ENCODE peak calls at places on chromosomes 4 and X, in ten cellular contexts. One of them, this sample, is unnamed.
A peak's percentile ranks its signal among the peaks of the same experiment; 100 is the strongest.

GRCh38 chr4:71186566-71187398 is 152.0 kb upstream of the SLC4A4 start:
- DNase-seq in activated CD4-positive, alpha-beta T cell treated with anti-CD3 and anti-CD28 coated beads, Interleukin-2, amount 10 ng/mL, durations not matched to agents 7 days and 5 days: peak; percentile 13
- DNase-seq in EH: peak; percentile 71
- DNase-seq in Daoy: peak; percentile 45
- DNase-seq in naive thymus-derived CD8-positive, alpha-beta T cell: no peak
- DNase-seq in germinal center: peak; percentile 53
- DNase-seq in brain microvascular endothelial cell: no peak
- DNase-seq in T-helper 2 cell treated with Interferon-gamma antibody and Interleukin-4, amounts not matched to agents 5 μg/mL and 100 μg/mL, for 36 hours: peak; percentile 20
- DNase-seq in AG04450: no peak
- DNase-seq in activated CD8-positive, alpha-beta memory T cell treated with anti-CD3 and anti-CD28 coated beads, Interleukin-2, amount 50 U/mL, for 48 hours: peak; percentile 63
- DNase-seq in this sample: peak; percentile 49

GRCh38 chrX:136250191-136251041 is 784 bp downstream of the MAP7D3 start:
- DNase-seq in EH: peak; percentile 48
- DNase-seq in brain microvascular endothelial cell: no peak
- DNase-seq in AG04450: no peak
- DNase-seq in activated CD4-positive, alpha-beta T cell treated with anti-CD3 and anti-CD28 coated beads, Interleukin-2, amount 10 ng/mL, durations not matched to agents 7 days and 5 days: peak; percentile 10
- DNase-seq in naive thymus-derived CD8-positive, alpha-beta T cell: no peak
- DNase-seq in Daoy: no peak
- DNase-seq in T-helper 2 cell treated with Interferon-gamma antibody and Interleukin-4, amounts not matched to agents 5 μg/mL and 100 μg/mL, for 36 hours: peak; percentile 53
- DNase-seq in germinal center: peak; percentile 16
- DNase-seq in activated CD8-positive, alpha-beta memory T cell treated with anti-CD3 and anti-CD28 coated beads, Interleukin-2, amount 50 U/mL, for 48 hours: peak; percentile 62
- DNase-seq in this sample: no peak

GRCh38 chr4:51960486-51960885 is 59.7 kb downstream of the LRRC66 start:
- DNase-seq in activated CD8-positive, alpha-beta memory T cell treated with anti-CD3 and anti-CD28 coated beads, Interleukin-2, amount 50 U/mL, for 48 hours: no peak
- DNase-seq in germinal center: no peak
- DNase-seq in EH: no peak
- DNase-seq in Daoy: no peak
- DNase-seq in naive thymus-derived CD8-positive, alpha-beta T cell: no peak
- DNase-seq in T-helper 2 cell treated with Interferon-gamma antibody and Interleukin-4, amounts not matched to agents 5 μg/mL and 100 μg/mL, for 36 hours: no peak
- DNase-seq in brain microvascular endothelial cell: no peak
- DNase-seq in activated CD4-positive, alpha-beta T cell treated with anti-CD3 and anti-CD28 coated beads, Interleukin-2, amount 10 ng/mL, durations not matched to agents 7 days and 5 days: no peak
- DNase-seq in AG04450: no peak
- DNase-seq in this sample: no peak

GRCh38 chr4:126969360-126969759 is 663.4 kb upstream of the INTU start:
- DNase-seq in activated CD4-positive, alpha-beta T cell treated with anti-CD3 and anti-CD28 coated beads, Interleukin-2, amount 10 ng/mL, durations not matched to agents 7 days and 5 days: no peak
- DNase-seq in AG04450: no peak
- DNase-seq in activated CD8-positive, alpha-beta memory T cell treated with anti-CD3 and anti-CD28 coated beads, Interleukin-2, amount 50 U/mL, for 48 hours: no peak
- DNase-seq in naive thymus-derived CD8-positive, alpha-beta T cell: no peak
- DNase-seq in T-helper 2 cell treated with Interferon-gamma antibody and Interleukin-4, amounts not matched to agents 5 μg/mL and 100 μg/mL, for 36 hours: no peak
- DNase-seq in germinal center: no peak
- DNase-seq in Daoy: no peak
- DNase-seq in EH: no peak
- DNase-seq in brain microvascular endothelial cell: no peak
- DNase-seq in this sample: no peak

GRCh38 chr4:47939456-47939855 is 25.1 kb upstream of the NFXL1 start:
- DNase-seq in activated CD8-positive, alpha-beta memory T cell treated with anti-CD3 and anti-CD28 coated beads, Interleukin-2, amount 50 U/mL, for 48 hours: no peak
- DNase-seq in germinal center: no peak
- DNase-seq in T-helper 2 cell treated with Interferon-gamma antibody and Interleukin-4, amounts not matched to agents 5 μg/mL and 100 μg/mL, for 36 hours: no peak
- DNase-seq in EH: no peak
- DNase-seq in activated CD4-positive, alpha-beta T cell treated with anti-CD3 and anti-CD28 coated beads, Interleukin-2, amount 10 ng/mL, durations not matched to agents 7 days and 5 days: no peak
- DNase-seq in AG04450: no peak
- DNase-seq in Daoy: no peak
- DNase-seq in brain microvascular endothelial cell: no peak
- DNase-seq in naive thymus-derived CD8-positive, alpha-beta T cell: no peak
- DNase-seq in this sample: no peak

GRCh38 chrX:133369065-133369464 is 46.2 kb downstream of the GPC4 start:
- DNase-seq in Daoy: no peak
- DNase-seq in brain microvascular endothelial cell: no peak
- DNase-seq in activated CD4-positive, alpha-beta T cell treated with anti-CD3 and anti-CD28 coated beads, Interleukin-2, amount 10 ng/mL, durations not matched to agents 7 days and 5 days: no peak
- DNase-seq in AG04450: no peak
- DNase-seq in EH: no peak
- DNase-seq in T-helper 2 cell treated with Interferon-gamma antibody and Interleukin-4, amounts not matched to agents 5 μg/mL and 100 μg/mL, for 36 hours: no peak
- DNase-seq in germinal center: no peak
- DNase-seq in naive thymus-derived CD8-positive, alpha-beta T cell: no peak
- DNase-seq in activated CD8-positive, alpha-beta memory T cell treated with anti-CD3 and anti-CD28 coated beads, Interleukin-2, amount 50 U/mL, for 48 hours: no peak
- DNase-seq in this sample: no peak

GRCh38 chr4:2432991-2433530 is 14.3 kb downstream of the CFAP99 start:
- DNase-seq in AG04450: no peak
- DNase-seq in brain microvascular endothelial cell: peak; percentile 72
- DNase-seq in T-helper 2 cell treated with Interferon-gamma antibody and Interleukin-4, amounts not matched to agents 5 μg/mL and 100 μg/mL, for 36 hours: no peak
- DNase-seq in Daoy: peak; percentile 52
- DNase-seq in activated CD4-positive, alpha-beta T cell treated with anti-CD3 and anti-CD28 coated beads, Interleukin-2, amount 10 ng/mL, durations not matched to agents 7 days and 5 days: no peak
- DNase-seq in activated CD8-positive, alpha-beta memory T cell treated with anti-CD3 and anti-CD28 coated beads, Interleukin-2, amount 50 U/mL, for 48 hours: no peak
- DNase-seq in EH: peak; percentile 80
- DNase-seq in naive thymus-derived CD8-positive, alpha-beta T cell: no peak
- DNase-seq in germinal center: no peak
- DNase-seq in this sample: peak; percentile 22

GRCh38 chr4:184541918-184542317 is 67.6 kb upstream of the IRF2 start:
- DNase-seq in AG04450: no peak
- DNase-seq in Daoy: no peak
- DNase-seq in T-helper 2 cell treated with Interferon-gamma antibody and Interleukin-4, amounts not matched to agents 5 μg/mL and 100 μg/mL, for 36 hours: no peak
- DNase-seq in activated CD4-positive, alpha-beta T cell treated with anti-CD3 and anti-CD28 coated beads, Interleukin-2, amount 10 ng/mL, durations not matched to agents 7 days and 5 days: no peak
- DNase-seq in activated CD8-positive, alpha-beta memory T cell treated with anti-CD3 and anti-CD28 coated beads, Interleukin-2, amount 50 U/mL, for 48 hours: no peak
- DNase-seq in brain microvascular endothelial cell: no peak
- DNase-seq in naive thymus-derived CD8-positive, alpha-beta T cell: no peak
- DNase-seq in germinal center: no peak
- DNase-seq in EH: no peak
- DNase-seq in this sample: no peak

GRCh38 chr4:80202784-80203553 is 5.7 kb downstream of the PRDM8 start:
- DNase-seq in Daoy: no peak
- DNase-seq in T-helper 2 cell treated with Interferon-gamma antibody and Interleukin-4, amounts not matched to agents 5 μg/mL and 100 μg/mL, for 36 hours: no peak
- DNase-seq in brain microvascular endothelial cell: no peak
- DNase-seq in naive thymus-derived CD8-positive, alpha-beta T cell: peak; percentile 37
- DNase-seq in AG04450: no peak
- DNase-seq in EH: peak; percentile 54
- DNase-seq in activated CD8-positive, alpha-beta memory T cell treated with anti-CD3 and anti-CD28 coated beads, Interleukin-2, amount 50 U/mL, for 48 hours: peak; percentile 71
- DNase-seq in activated CD4-positive, alpha-beta T cell treated with anti-CD3 and anti-CD28 coated beads, Interleukin-2, amount 10 ng/mL, durations not matched to agents 7 days and 5 days: peak; percentile 61
- DNase-seq in germinal center: peak; percentile 61
- DNase-seq in this sample: no peak

GRCh38 chrX:107700317-107700774 is 72.0 kb downstream of the PRPS1 start:
- DNase-seq in AG04450: no peak
- DNase-seq in naive thymus-derived CD8-positive, alpha-beta T cell: no peak
- DNase-seq in T-helper 2 cell treated with Interferon-gamma antibody and Interleukin-4, amounts not matched to agents 5 μg/mL and 100 μg/mL, for 36 hours: no peak
- DNase-seq in brain microvascular endothelial cell: no peak
- DNase-seq in germinal center: no peak
- DNase-seq in EH: peak; percentile 24
- DNase-seq in activated CD8-positive, alpha-beta memory T cell treated with anti-CD3 and anti-CD28 coated beads, Interleukin-2, amount 50 U/mL, for 48 hours: no peak
- DNase-seq in Daoy: no peak
- DNase-seq in activated CD4-positive, alpha-beta T cell treated with anti-CD3 and anti-CD28 coated beads, Interleukin-2, amount 10 ng/mL, durations not matched to agents 7 days and 5 days: no peak
- DNase-seq in this sample: no peak

GRCh38 chr4:140300271-140300970 is 73.0 kb upstream of the SCOC start:
- DNase-seq in EH: peak; percentile 63
- DNase-seq in AG04450: no peak
- DNase-seq in naive thymus-derived CD8-positive, alpha-beta T cell: no peak
- DNase-seq in T-helper 2 cell treated with Interferon-gamma antibody and Interleukin-4, amounts not matched to agents 5 μg/mL and 100 μg/mL, for 36 hours: no peak
- DNase-seq in activated CD4-positive, alpha-beta T cell treated with anti-CD3 and anti-CD28 coated beads, Interleukin-2, amount 10 ng/mL, durations not matched to agents 7 days and 5 days: no peak
- DNase-seq in activated CD8-positive, alpha-beta memory T cell treated with anti-CD3 and anti-CD28 coated beads, Interleukin-2, amount 50 U/mL, for 48 hours: no peak
- DNase-seq in brain microvascular endothelial cell: peak; percentile 22
- DNase-seq in germinal center: no peak
- DNase-seq in Daoy: peak; percentile 66
- DNase-seq in this sample: no peak

GRCh38 chr4:53477038-53477565 is 99.7 kb downstream of the FIP1L1 start:
- DNase-seq in T-helper 2 cell treated with Interferon-gamma antibody and Interleukin-4, amounts not matched to agents 5 μg/mL and 100 μg/mL, for 36 hours: no peak
- DNase-seq in Daoy: no peak
- DNase-seq in germinal center: no peak
- DNase-seq in activated CD8-positive, alpha-beta memory T cell treated with anti-CD3 and anti-CD28 coated beads, Interleukin-2, amount 50 U/mL, for 48 hours: no peak
- DNase-seq in activated CD4-positive, alpha-beta T cell treated with anti-CD3 and anti-CD28 coated beads, Interleukin-2, amount 10 ng/mL, durations not matched to agents 7 days and 5 days: no peak
- DNase-seq in brain microvascular endothelial cell: no peak
- DNase-seq in EH: no peak
- DNase-seq in naive thymus-derived CD8-positive, alpha-beta T cell: no peak
- DNase-seq in AG04450: no peak
- DNase-seq in this sample: no peak

GRCh38 chrX:13270360-13270759 is 49.5 kb downstream of the ATXN3L start:
- DNase-seq in germinal center: no peak
- DNase-seq in AG04450: no peak
- DNase-seq in activated CD4-positive, alpha-beta T cell treated with anti-CD3 and anti-CD28 coated beads, Interleukin-2, amount 10 ng/mL, durations not matched to agents 7 days and 5 days: no peak
- DNase-seq in T-helper 2 cell treated with Interferon-gamma antibody and Interleukin-4, amounts not matched to agents 5 μg/mL and 100 μg/mL, for 36 hours: no peak
- DNase-seq in activated CD8-positive, alpha-beta memory T cell treated with anti-CD3 and anti-CD28 coated beads, Interleukin-2, amount 50 U/mL, for 48 hours: no peak
- DNase-seq in Daoy: no peak
- DNase-seq in naive thymus-derived CD8-positive, alpha-beta T cell: no peak
- DNase-seq in EH: no peak
- DNase-seq in brain microvascular endothelial cell: no peak
- DNase-seq in this sample: no peak

GRCh38 chr4:13535118-13535517 is 9.2 kb downstream of the NKX3-2 start:
- DNase-seq in germinal center: no peak
- DNase-seq in activated CD8-positive, alpha-beta memory T cell treated with anti-CD3 and anti-CD28 coated beads, Interleukin-2, amount 50 U/mL, for 48 hours: no peak
- DNase-seq in naive thymus-derived CD8-positive, alpha-beta T cell: no peak
- DNase-seq in EH: no peak
- DNase-seq in brain microvascular endothelial cell: no peak
- DNase-seq in Daoy: no peak
- DNase-seq in activated CD4-positive, alpha-beta T cell treated with anti-CD3 and anti-CD28 coated beads, Interleukin-2, amount 10 ng/mL, durations not matched to agents 7 days and 5 days: no peak
- DNase-seq in T-helper 2 cell treated with Interferon-gamma antibody and Interleukin-4, amounts not matched to agents 5 μg/mL and 100 μg/mL, for 36 hours: no peak
- DNase-seq in AG04450: no peak
- DNase-seq in this sample: no peak

GRCh38 chr4:110508827-110509446 is 33.0 kb downstream of the ENPEP start:
- DNase-seq in brain microvascular endothelial cell: no peak
- DNase-seq in Daoy: no peak
- DNase-seq in germinal center: no peak
- DNase-seq in AG04450: no peak
- DNase-seq in activated CD4-positive, alpha-beta T cell treated with anti-CD3 and anti-CD28 coated beads, Interleukin-2, amount 10 ng/mL, durations not matched to agents 7 days and 5 days: no peak
- DNase-seq in activated CD8-positive, alpha-beta memory T cell treated with anti-CD3 and anti-CD28 coated beads, Interleukin-2, amount 50 U/mL, for 48 hours: no peak
- DNase-seq in naive thymus-derived CD8-positive, alpha-beta T cell: no peak
- DNase-seq in EH: peak; percentile 57
- DNase-seq in T-helper 2 cell treated with Interferon-gamma antibody and Interleukin-4, amounts not matched to agents 5 μg/mL and 100 μg/mL, for 36 hours: no peak
- DNase-seq in this sample: no peak

GRCh38 chrX:17930850-17931249 is 69.8 kb upstream of the RAI2 start:
- DNase-seq in T-helper 2 cell treated with Interferon-gamma antibody and Interleukin-4, amounts not matched to agents 5 μg/mL and 100 μg/mL, for 36 hours: no peak
- DNase-seq in activated CD8-positive, alpha-beta memory T cell treated with anti-CD3 and anti-CD28 coated beads, Interleukin-2, amount 50 U/mL, for 48 hours: no peak
- DNase-seq in activated CD4-positive, alpha-beta T cell treated with anti-CD3 and anti-CD28 coated beads, Interleukin-2, amount 10 ng/mL, durations not matched to agents 7 days and 5 days: no peak
- DNase-seq in brain microvascular endothelial cell: no peak
- DNase-seq in Daoy: no peak
- DNase-seq in germinal center: no peak
- DNase-seq in EH: no peak
- DNase-seq in AG04450: no peak
- DNase-seq in naive thymus-derived CD8-positive, alpha-beta T cell: no peak
- DNase-seq in this sample: no peak

GRCh38 chrX:102847362-102847761 is 89.7 kb upstream of the RAB40AL start:
- DNase-seq in AG04450: no peak
- DNase-seq in germinal center: no peak
- DNase-seq in naive thymus-derived CD8-positive, alpha-beta T cell: no peak
- DNase-seq in Daoy: no peak
- DNase-seq in activated CD8-positive, alpha-beta memory T cell treated with anti-CD3 and anti-CD28 coated beads, Interleukin-2, amount 50 U/mL, for 48 hours: no peak
- DNase-seq in EH: no peak
- DNase-seq in T-helper 2 cell treated with Interferon-gamma antibody and Interleukin-4, amounts not matched to agents 5 μg/mL and 100 μg/mL, for 36 hours: no peak
- DNase-seq in brain microvascular endothelial cell: no peak
- DNase-seq in activated CD4-positive, alpha-beta T cell treated with anti-CD3 and anti-CD28 coated beads, Interleukin-2, amount 10 ng/mL, durations not matched to agents 7 days and 5 days: no peak
- DNase-seq in this sample: no peak

GRCh38 chrX:122572461-122572860 is 611.6 kb upstream of the GRIA3 start:
- DNase-seq in T-helper 2 cell treated with Interferon-gamma antibody and Interleukin-4, amounts not matched to agents 5 μg/mL and 100 μg/mL, for 36 hours: no peak
- DNase-seq in naive thymus-derived CD8-positive, alpha-beta T cell: no peak
- DNase-seq in AG04450: no peak
- DNase-seq in germinal center: no peak
- DNase-seq in activated CD8-positive, alpha-beta memory T cell treated with anti-CD3 and anti-CD28 coated beads, Interleukin-2, amount 50 U/mL, for 48 hours: no peak
- DNase-seq in activated CD4-positive, alpha-beta T cell treated with anti-CD3 and anti-CD28 coated beads, Interleukin-2, amount 10 ng/mL, durations not matched to agents 7 days and 5 days: no peak
- DNase-seq in brain microvascular endothelial cell: no peak
- DNase-seq in EH: peak; percentile 73
- DNase-seq in Daoy: no peak
- DNase-seq in this sample: no peak

GRCh38 chr4:105622269-105622668 is 69.8 kb downstream of the ARHGEF38 start:
- DNase-seq in T-helper 2 cell treated with Interferon-gamma antibody and Interleukin-4, amounts not matched to agents 5 μg/mL and 100 μg/mL, for 36 hours: no peak
- DNase-seq in EH: no peak
- DNase-seq in activated CD8-positive, alpha-beta memory T cell treated with anti-CD3 and anti-CD28 coated beads, Interleukin-2, amount 50 U/mL, for 48 hours: no peak
- DNase-seq in activated CD4-positive, alpha-beta T cell treated with anti-CD3 and anti-CD28 coated beads, Interleukin-2, amount 10 ng/mL, durations not matched to agents 7 days and 5 days: no peak
- DNase-seq in brain microvascular endothelial cell: no peak
- DNase-seq in germinal center: no peak
- DNase-seq in AG04450: no peak
- DNase-seq in Daoy: no peak
- DNase-seq in naive thymus-derived CD8-positive, alpha-beta T cell: no peak
- DNase-seq in this sample: no peak

GRCh38 chr4:159425749-159426376 is 323.0 kb downstream of the RAPGEF2 start:
- DNase-seq in Daoy: no peak
- DNase-seq in AG04450: no peak
- DNase-seq in T-helper 2 cell treated with Interferon-gamma antibody and Interleukin-4, amounts not matched to agents 5 μg/mL and 100 μg/mL, for 36 hours: no peak
- DNase-seq in EH: no peak
- DNase-seq in activated CD8-positive, alpha-beta memory T cell treated with anti-CD3 and anti-CD28 coated beads, Interleukin-2, amount 50 U/mL, for 48 hours: no peak
- DNase-seq in germinal center: no peak
- DNase-seq in activated CD4-positive, alpha-beta T cell treated with anti-CD3 and anti-CD28 coated beads, Interleukin-2, amount 10 ng/mL, durations not matched to agents 7 days and 5 days: no peak
- DNase-seq in naive thymus-derived CD8-positive, alpha-beta T cell: no peak
- DNase-seq in brain microvascular endothelial cell: no peak
- DNase-seq in this sample: no peak

GRCh38 chr4:153137168-153137567 is 67.1 kb upstream of the TRIM2 start:
- DNase-seq in AG04450: no peak
- DNase-seq in activated CD4-positive, alpha-beta T cell treated with anti-CD3 and anti-CD28 coated beads, Interleukin-2, amount 10 ng/mL, durations not matched to agents 7 days and 5 days: no peak
- DNase-seq in activated CD8-positive, alpha-beta memory T cell treated with anti-CD3 and anti-CD28 coated beads, Interleukin-2, amount 50 U/mL, for 48 hours: no peak
- DNase-seq in brain microvascular endothelial cell: peak; percentile 83
- DNase-seq in T-helper 2 cell treated with Interferon-gamma antibody and Interleukin-4, amounts not matched to agents 5 μg/mL and 100 μg/mL, for 36 hours: no peak
- DNase-seq in naive thymus-derived CD8-positive, alpha-beta T cell: no peak
- DNase-seq in germinal center: no peak
- DNase-seq in Daoy: peak; percentile 59
- DNase-seq in EH: peak; percentile 90
- DNase-seq in this sample: no peak

GRCh38 chr4:133403913-133404312 is 254.8 kb downstream of the PCDH10 start:
- DNase-seq in brain microvascular endothelial cell: no peak
- DNase-seq in T-helper 2 cell treated with Interferon-gamma antibody and Interleukin-4, amounts not matched to agents 5 μg/mL and 100 μg/mL, for 36 hours: no peak
- DNase-seq in germinal center: no peak
- DNase-seq in EH: no peak
- DNase-seq in Daoy: no peak
- DNase-seq in activated CD4-positive, alpha-beta T cell treated with anti-CD3 and anti-CD28 coated beads, Interleukin-2, amount 10 ng/mL, durations not matched to agents 7 days and 5 days: no peak
- DNase-seq in AG04450: no peak
- DNase-seq in activated CD8-positive, alpha-beta memory T cell treated with anti-CD3 and anti-CD28 coated beads, Interleukin-2, amount 50 U/mL, for 48 hours: no peak
- DNase-seq in naive thymus-derived CD8-positive, alpha-beta T cell: no peak
- DNase-seq in this sample: no peak

GRCh38 chrX:136251042-136251991 is at the start of gene MAP7D3:
- DNase-seq in activated CD8-positive, alpha-beta memory T cell treated with anti-CD3 and anti-CD28 coated beads, Interleukin-2, amount 50 U/mL, for 48 hours: peak; percentile 70
- DNase-seq in germinal center: peak; percentile 85
- DNase-seq in naive thymus-derived CD8-positive, alpha-beta T cell: peak; percentile 67
- DNase-seq in T-helper 2 cell treated with Interferon-gamma antibody and Interleukin-4, amounts not matched to agents 5 μg/mL and 100 μg/mL, for 36 hours: peak; percentile 65
- DNase-seq in EH: peak; percentile 67
- DNase-seq in AG04450: no peak
- DNase-seq in Daoy: peak; percentile 70
- DNase-seq in brain microvascular endothelial cell: no peak
- DNase-seq in activated CD4-positive, alpha-beta T cell treated with anti-CD3 and anti-CD28 coated beads, Interleukin-2, amount 10 ng/mL, durations not matched to agents 7 days and 5 days: peak; percentile 67
- DNase-seq in this sample: peak; percentile 30

GRCh38 chr4:71123951-71124350 is 130.5 kb downstream of the DCK start:
- DNase-seq in germinal center: no peak
- DNase-seq in naive thymus-derived CD8-positive, alpha-beta T cell: no peak
- DNase-seq in Daoy: no peak
- DNase-seq in AG04450: no peak
- DNase-seq in activated CD8-positive, alpha-beta memory T cell treated with anti-CD3 and anti-CD28 coated beads, Interleukin-2, amount 50 U/mL, for 48 hours: no peak
- DNase-seq in brain microvascular endothelial cell: no peak
- DNase-seq in EH: no peak
- DNase-seq in activated CD4-positive, alpha-beta T cell treated with anti-CD3 and anti-CD28 coated beads, Interleukin-2, amount 10 ng/mL, durations not matched to agents 7 days and 5 days: no peak
- DNase-seq in T-helper 2 cell treated with Interferon-gamma antibody and Interleukin-4, amounts not matched to agents 5 μg/mL and 100 μg/mL, for 36 hours: no peak
- DNase-seq in this sample: no peak

GRCh38 chr4:12389604-12390003 is 960.9 kb upstream of the HS3ST1 start:
- DNase-seq in activated CD8-positive, alpha-beta memory T cell treated with anti-CD3 and anti-CD28 coated beads, Interleukin-2, amount 50 U/mL, for 48 hours: no peak
- DNase-seq in T-helper 2 cell treated with Interferon-gamma antibody and Interleukin-4, amounts not matched to agents 5 μg/mL and 100 μg/mL, for 36 hours: no peak
- DNase-seq in naive thymus-derived CD8-positive, alpha-beta T cell: no peak
- DNase-seq in germinal center: no peak
- DNase-seq in activated CD4-positive, alpha-beta T cell treated with anti-CD3 and anti-CD28 coated beads, Interleukin-2, amount 10 ng/mL, durations not matched to agents 7 days and 5 days: no peak
- DNase-seq in EH: no peak
- DNase-seq in Daoy: no peak
- DNase-seq in AG04450: no peak
- DNase-seq in brain microvascular endothelial cell: no peak
- DNase-seq in this sample: no peak

GRCh38 chr4:151727365-151727764 is 33.4 kb downstream of the GATB start:
- DNase-seq in activated CD4-positive, alpha-beta T cell treated with anti-CD3 and anti-CD28 coated beads, Interleukin-2, amount 10 ng/mL, durations not matched to agents 7 days and 5 days: no peak
- DNase-seq in naive thymus-derived CD8-positive, alpha-beta T cell: no peak
- DNase-seq in AG04450: no peak
- DNase-seq in Daoy: no peak
- DNase-seq in EH: peak; percentile 15
- DNase-seq in activated CD8-positive, alpha-beta memory T cell treated with anti-CD3 and anti-CD28 coated beads, Interleukin-2, amount 50 U/mL, for 48 hours: no peak
- DNase-seq in germinal center: no peak
- DNase-seq in brain microvascular endothelial cell: no peak
- DNase-seq in T-helper 2 cell treated with Interferon-gamma antibody and Interleukin-4, amounts not matched to agents 5 μg/mL and 100 μg/mL, for 36 hours: no peak
- DNase-seq in this sample: no peak

GRCh38 chrX:131944936-131945902 is 77.9 kb upstream of the STK26 start:
- DNase-seq in AG04450: no peak
- DNase-seq in activated CD8-positive, alpha-beta memory T cell treated with anti-CD3 and anti-CD28 coated beads, Interleukin-2, amount 50 U/mL, for 48 hours: no peak
- DNase-seq in activated CD4-positive, alpha-beta T cell treated with anti-CD3 and anti-CD28 coated beads, Interleukin-2, amount 10 ng/mL, durations not matched to agents 7 days and 5 days: no peak
- DNase-seq in Daoy: no peak
- DNase-seq in T-helper 2 cell treated with Interferon-gamma antibody and Interleukin-4, amounts not matched to agents 5 μg/mL and 100 μg/mL, for 36 hours: peak; percentile 24
- DNase-seq in brain microvascular endothelial cell: no peak
- DNase-seq in EH: no peak
- DNase-seq in naive thymus-derived CD8-positive, alpha-beta T cell: no peak
- DNase-seq in germinal center: no peak
- DNase-seq in this sample: no peak

GRCh38 chrX:21255207-21255606 is 119.0 kb upstream of the CNKSR2 start:
- DNase-seq in brain microvascular endothelial cell: no peak
- DNase-seq in naive thymus-derived CD8-positive, alpha-beta T cell: no peak
- DNase-seq in activated CD4-positive, alpha-beta T cell treated with anti-CD3 and anti-CD28 coated beads, Interleukin-2, amount 10 ng/mL, durations not matched to agents 7 days and 5 days: no peak
- DNase-seq in Daoy: no peak
- DNase-seq in germinal center: no peak
- DNase-seq in T-helper 2 cell treated with Interferon-gamma antibody and Interleukin-4, amounts not matched to agents 5 μg/mL and 100 μg/mL, for 36 hours: no peak
- DNase-seq in EH: no peak
- DNase-seq in AG04450: no peak
- DNase-seq in activated CD8-positive, alpha-beta memory T cell treated with anti-CD3 and anti-CD28 coated beads, Interleukin-2, amount 50 U/mL, for 48 hours: no peak
- DNase-seq in this sample: no peak